ENCODE peak calls at places on chromosomes 4 and X, in four cellular contexts. I is activated T-helper 1 cell treated with anti-CD3 and anti-CD28 coated beads, Interleukin-12 subunit alpha, Interleukin-12 subunit beta, Interleukin-2, Interleukin-4 antibody, amounts not matched to agents 30 ng/mL and 10 ng/mL and 1 ng/mL, durations not matched to agents 14 hours and 24 hours and 36 hours; D is nephron progenitor cell; N is DMS153. R is an unnamed sample.

GRCh38 chr4:154313004-154313587 is 178.5 kb downstream of the DCHS2 start:
- DNase-seq in I (no peak), D (no peak), N (no peak), R (no peak)

GRCh38 chr4:110211007-110211769 is 12.8 kb upstream of the ELOVL6 start:
- DNase-seq in I (no peak), D (no peak), N (peak), R (peak)

GRCh38 chr4:95550566-95550965 is 1.8 kb upstream of the UNC5C start:
- DNase-seq in I (no peak), D (no peak), N (no peak), R (no peak)

GRCh38 chr4:70902577-70903281 is 560 bp downstream of the MOB1B start:
- DNase-seq in I (no peak), D (no peak), N (no peak), R (peak)

GRCh38 chrX:151870603-151871002 is 42.1 kb upstream of the MAGEA4 start:
- DNase-seq in I (no peak), D (no peak), N (no peak), R (no peak)

GRCh38 chr4:20532871-20533870 is 167.1 kb upstream of the PACRGL start:
- DNase-seq in I (no peak), D (no peak), N (no peak), R (no peak)

GRCh38 chr4:104591505-104591904 is 96.8 kb upstream of the CXXC4 start:
- DNase-seq in I (no peak), D (peak), N (peak), R (peak)

GRCh38 chrX:108537005-108537404 is 97.4 kb downstream of the COL4A5 start:
- DNase-seq in I (no peak), D (peak), N (peak), R (peak)

GRCh38 chr4:122890142-122890769 is 32.1 kb downstream of the NUDT6 start:
- DNase-seq in I (no peak), D (no peak), N (no peak), R (no peak)

GRCh38 chr4:47631161-47631560 is 146.1 kb downstream of the ATP10D start:
- DNase-seq in I (no peak), D (no peak), N (no peak), R (no peak)

GRCh38 chrX:16445166-16445752 is 204.7 kb upstream of the S100G start:
- DNase-seq in I (peak), D (peak), N (no peak), R (peak)

GRCh38 chrX:134459683-134460004 is 321 bp upstream of the HPRT1 start:
- DNase-seq in I (no peak), D (no peak), N (no peak), R (no peak)

GRCh38 chrX:103362504-103362903 is 6.2 kb downstream of the TCEAL9 start:
- DNase-seq in I (no peak), D (no peak), N (no peak), R (peak)

GRCh38 chr4:72067051-72067450 is 35.3 kb downstream of the NPFFR2 start:
- DNase-seq in I (no peak), D (no peak), N (no peak), R (no peak)

GRCh38 chr4:2272026-2272827 is 10.3 kb upstream of the MXD4 start:
- DNase-seq in I (no peak), D (no peak), N (no peak), R (no peak)

GRCh38 chr4:25799522-25799921 is 63.3 kb downstream of the SEL1L3 start:
- DNase-seq in I (no peak), D (no peak), N (no peak), R (no peak)

GRCh38 chr4:186852078-186852420 is 128.4 kb upstream of the FAT1 start:
- DNase-seq in I (no peak), D (no peak), N (no peak), R (no peak)

GRCh38 chr4:89551191-89551590 is 243.6 kb upstream of the GPRIN3 start:
- DNase-seq in I (no peak), D (no peak), N (no peak), R (no peak)

GRCh38 chr4:120431180-120431579 is 364.5 kb upstream of the MAD2L1 start:
- DNase-seq in I (no peak), D (no peak), N (no peak), R (no peak)

GRCh38 chr4:112172180-112172579 is 26.9 kb downstream of the FAM241A start:
- DNase-seq in I (no peak), D (no peak), N (no peak), R (no peak)

GRCh38 chr4:155974957-155975356 is 21.3 kb upstream of the CTSO start:
- DNase-seq in I (no peak), D (no peak), N (no peak), R (no peak)

GRCh38 chr4:15504041-15504440 is 34.4 kb downstream of the CC2D2A start:
- DNase-seq in I (no peak), D (no peak), N (no peak), R (no peak)

GRCh38 chr4:139278956-139279722 is 886 bp downstream of the MGARP start:
- DNase-seq in I (no peak), D (peak), N (no peak), R (no peak)

GRCh38 chrX:74382613-74383012 is 38.7 kb upstream of the SLC16A2 start:
- DNase-seq in I (peak), D (peak), N (no peak), R (peak)

GRCh38 chr4:186016796-186017195 is 52.2 kb upstream of the TLR3 start:
- DNase-seq in I (no peak), D (no peak), N (no peak), R (no peak)

GRCh38 chr4:6480532-6481088 is 8.2 kb upstream of the PPP2R2C start:
- DNase-seq in I (no peak), D (no peak), N (no peak), R (no peak)

GRCh38 chr4:55793479-55793878 is 26.1 kb upstream of the EXOC1L start:
- DNase-seq in I (no peak), D (no peak), N (no peak), R (no peak)

GRCh38 chr4:98659741-98660507 is 1.5 kb upstream of the TSPAN5 start:
- DNase-seq in I (no peak), D (no peak), N (no peak), R (no peak)

GRCh38 chrX:140503714-140504351 is 1.0 kb downstream of the SOX3 start:
- DNase-seq in I (no peak), D (peak), N (no peak), R (no peak)